ENCODE peak calls at places on chromosomes 16 and 17, in nine cellular contexts. U, G, W, S, F, O, H, T and D are unnamed samples.

GRCh38 chr17:64611374-64611773 is 50.7 kb downstream of the SMURF2 start:
- DNase-seq in U (no peak), G (no peak), W (no peak), S (no peak), F (no peak), O (no peak), H (no peak), T (no peak), D (no peak)

GRCh38 chr16:58306327-58306726 is 11.5 kb upstream of the PRSS54 start:
- DNase-seq in U (peak), G (no peak), W (no peak), S (peak), F (no peak), O (peak), H (peak), T (peak), D (peak)

GRCh38 chr16:727291-727977 is 528 bp downstream of the HAGHL start:
- DNase-seq in U (peak), G (no peak), W (no peak), S (no peak), F (no peak), O (no peak), H (no peak), T (no peak), D (no peak)

GRCh38 chr17:50572541-50572940 is 12.0 kb downstream of the CACNA1G start:
- DNase-seq in U (no peak), G (no peak), W (no peak), S (no peak), F (no peak), O (no peak), H (no peak), T (no peak), D (no peak)

GRCh38 chr17:67863624-67864247 is 38.4 kb downstream of the BPTF start:
- DNase-seq in U (no peak), G (no peak), W (no peak), S (no peak), F (no peak), O (no peak), H (no peak), T (no peak), D (no peak)

GRCh38 chr16:87956771-87957279 is 5.6 kb downstream of the BANP start:
- DNase-seq in U (no peak), G (no peak), W (no peak), S (no peak), F (no peak), O (no peak), H (peak), T (peak), D (no peak)

GRCh38 chr16:69406780-69407331 is 17.6 kb upstream of the CYB5B start:
- DNase-seq in U (no peak), G (no peak), W (no peak), S (no peak), F (no peak), O (no peak), H (no peak), T (peak), D (no peak)

GRCh38 chr17:82594571-82594970 is 53.7 kb downstream of the WDR45B start:
- DNase-seq in U (no peak), G (no peak), W (no peak), S (no peak), F (no peak), O (no peak), H (no peak), T (no peak), D (no peak)

GRCh38 chr17:51056813-51057510 is 63.7 kb downstream of the SPAG9 start:
- DNase-seq in U (no peak), G (no peak), W (peak), S (no peak), F (peak), O (peak), H (peak), T (peak), D (peak)

GRCh38 chr16:19167710-19168172 is 299 bp upstream of the SYT17 start:
- DNase-seq in U (peak), G (peak), W (no peak), S (peak), F (peak), O (peak), H (peak), T (peak), D (peak)

GRCh38 chr17:4498461-4499397 is at the start of gene SPNS2:
- DNase-seq in U (peak), G (peak), W (no peak), S (peak), F (peak), O (peak), H (peak), T (peak), D (peak)

GRCh38 chr17:50344712-50345380 is 1.1 kb upstream of the XYLT2 start:
- DNase-seq in U (no peak), G (no peak), W (no peak), S (peak), F (no peak), O (no peak), H (no peak), T (no peak), D (no peak)

GRCh38 chr16:79874391-79874790 is 273.9 kb upstream of the MAF start:
- DNase-seq in U (peak), G (no peak), W (no peak), S (no peak), F (no peak), O (peak), H (no peak), T (peak), D (no peak)

GRCh38 chr16:52729731-52730130 is 182.8 kb upstream of the TOX3 start:
- DNase-seq in U (no peak), G (no peak), W (no peak), S (no peak), F (no peak), O (no peak), H (no peak), T (no peak), D (no peak)

GRCh38 chr17:9899280-9900018 is 5.6 kb downstream of the RCVRN start:
- DNase-seq in U (no peak), G (no peak), W (no peak), S (no peak), F (peak), O (no peak), H (no peak), T (no peak), D (no peak)

GRCh38 chr16:88548131-88548874 is 21.9 kb upstream of the ZC3H18 start:
- DNase-seq in U (no peak), G (no peak), W (no peak), S (no peak), F (no peak), O (no peak), H (no peak), T (no peak), D (no peak)

GRCh38 chr17:71902931-71903506 is 217.8 kb upstream of the SOX9 start:
- DNase-seq in U (no peak), G (no peak), W (no peak), S (no peak), F (no peak), O (no peak), H (peak), T (peak), D (no peak)

GRCh38 chr16:12290868-12291267 is 314.3 kb downstream of the SNX29 start:
- DNase-seq in U (no peak), G (no peak), W (no peak), S (no peak), F (no peak), O (no peak), H (no peak), T (no peak), D (no peak)

GRCh38 chr17:9331512-9332163 is 244.0 kb downstream of the STX8 start:
- DNase-seq in U (no peak), G (no peak), W (no peak), S (no peak), F (no peak), O (no peak), H (no peak), T (no peak), D (no peak)

GRCh38 chr17:27746881-27747280 is 53.4 kb downstream of the NOS2 start:
- DNase-seq in U (no peak), G (no peak), W (no peak), S (no peak), F (no peak), O (no peak), H (no peak), T (no peak), D (no peak)

GRCh38 chr17:40107266-40107980 is 7.0 kb upstream of the NR1D1 start:
- DNase-seq in U (no peak), G (peak), W (no peak), S (no peak), F (peak), O (no peak), H (peak), T (no peak), D (no peak)

GRCh38 chr17:50865868-50866260 is 290 bp downstream of the TOB1 start:
- DNase-seq in U (no peak), G (no peak), W (no peak), S (no peak), F (no peak), O (no peak), H (no peak), T (no peak), D (no peak)

GRCh38 chr17:65093930-65094329 is 37.4 kb upstream of the GNA13 start:
- DNase-seq in U (no peak), G (no peak), W (no peak), S (no peak), F (no peak), O (no peak), H (no peak), T (no peak), D (no peak)

GRCh38 chr16:85227924-85228462 is 115.7 kb upstream of the CIBAR2 start:
- DNase-seq in U (no peak), G (no peak), W (no peak), S (no peak), F (peak), O (no peak), H (peak), T (peak), D (no peak)

GRCh38 chr16:86663691-86664517 is 85.6 kb downstream of the FOXL1 start:
- DNase-seq in U (no peak), G (no peak), W (no peak), S (no peak), F (no peak), O (peak), H (peak), T (peak), D (peak)

GRCh38 chr16:50821586-50821985 is 79.7 kb downstream of the CYLD start:
- DNase-seq in U (no peak), G (no peak), W (no peak), S (no peak), F (no peak), O (no peak), H (no peak), T (peak), D (peak)
- TF ChIP-seq CTCF in U (no peak), G (no peak), W (peak), S (no peak), F (no peak), O (peak), H (peak), T (peak), D (peak)

GRCh38 chr17:15944720-15945492 is at the start of gene ADORA2B:
- DNase-seq in U (peak), G (peak), W (no peak), S (peak), F (peak), O (peak), H (peak), T (peak), D (peak)
- TF ChIP-seq CTCF in U (peak), G (peak), W (peak), S (peak), F (no peak), O (peak), H (peak), T (peak), D (peak)

GRCh38 chr16:17416461-17417221 is 54.1 kb downstream of the XYLT1 start:
- DNase-seq in U (peak), G (no peak), W (no peak), S (no peak), F (no peak), O (no peak), H (peak), T (no peak), D (no peak)
- TF ChIP-seq CTCF in U (no peak), G (peak), W (peak), S (no peak), F (peak), O (no peak), H (peak), T (no peak), D (no peak)

DNA sequence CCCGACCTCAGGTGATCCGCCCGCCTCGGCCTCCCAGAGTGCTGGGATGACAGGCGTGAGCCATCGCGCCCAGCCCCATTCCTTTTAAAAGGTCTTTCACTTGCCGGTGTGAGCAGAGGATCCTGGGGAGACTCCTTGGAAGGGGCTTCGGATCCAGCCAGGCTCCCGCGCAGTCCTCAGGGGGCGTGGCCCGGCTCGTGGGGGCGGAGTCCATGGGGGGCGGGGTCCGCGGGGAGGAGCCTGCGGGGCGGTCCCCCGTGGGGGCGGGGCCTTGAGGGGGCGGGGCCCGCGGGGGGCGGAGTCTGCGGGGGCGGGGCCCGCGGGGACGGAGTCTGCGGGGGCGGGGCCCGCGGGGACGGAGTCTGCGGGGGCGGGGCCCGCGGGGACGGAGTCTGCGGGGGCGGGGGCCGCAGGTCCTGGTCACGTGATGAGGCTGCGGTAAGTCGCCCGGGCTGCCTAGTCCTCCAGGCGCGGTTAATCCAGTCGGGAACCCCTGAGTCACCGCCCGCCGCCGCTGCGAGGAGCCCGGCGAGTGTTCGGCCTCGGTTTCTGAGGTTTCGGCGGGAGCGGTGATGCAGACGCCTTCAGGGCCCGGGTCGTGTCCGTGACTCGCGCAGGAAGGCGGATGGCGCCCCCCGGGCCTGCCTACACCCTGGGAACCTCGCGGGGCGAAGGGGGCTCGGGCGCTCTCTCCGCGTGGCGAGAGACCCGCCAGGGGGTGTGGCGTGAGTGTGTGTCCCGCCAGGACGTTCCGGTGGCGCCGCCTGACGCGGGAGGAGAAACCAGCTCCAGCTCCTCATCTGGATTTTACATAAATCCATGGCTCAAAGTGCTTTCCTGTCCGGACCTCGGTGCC is 23.6 kb upstream of the ABR start:
- DNase-seq in U (peak), G (peak), W (no peak), S (peak), F (peak), O (peak), H (peak), T (peak), D (no peak)
- TF ChIP-seq CTCF in U (no peak), G (no peak), W (peak), S (no peak), F (no peak), O (no peak), H (no peak), T (no peak), D (no peak)

DNA sequence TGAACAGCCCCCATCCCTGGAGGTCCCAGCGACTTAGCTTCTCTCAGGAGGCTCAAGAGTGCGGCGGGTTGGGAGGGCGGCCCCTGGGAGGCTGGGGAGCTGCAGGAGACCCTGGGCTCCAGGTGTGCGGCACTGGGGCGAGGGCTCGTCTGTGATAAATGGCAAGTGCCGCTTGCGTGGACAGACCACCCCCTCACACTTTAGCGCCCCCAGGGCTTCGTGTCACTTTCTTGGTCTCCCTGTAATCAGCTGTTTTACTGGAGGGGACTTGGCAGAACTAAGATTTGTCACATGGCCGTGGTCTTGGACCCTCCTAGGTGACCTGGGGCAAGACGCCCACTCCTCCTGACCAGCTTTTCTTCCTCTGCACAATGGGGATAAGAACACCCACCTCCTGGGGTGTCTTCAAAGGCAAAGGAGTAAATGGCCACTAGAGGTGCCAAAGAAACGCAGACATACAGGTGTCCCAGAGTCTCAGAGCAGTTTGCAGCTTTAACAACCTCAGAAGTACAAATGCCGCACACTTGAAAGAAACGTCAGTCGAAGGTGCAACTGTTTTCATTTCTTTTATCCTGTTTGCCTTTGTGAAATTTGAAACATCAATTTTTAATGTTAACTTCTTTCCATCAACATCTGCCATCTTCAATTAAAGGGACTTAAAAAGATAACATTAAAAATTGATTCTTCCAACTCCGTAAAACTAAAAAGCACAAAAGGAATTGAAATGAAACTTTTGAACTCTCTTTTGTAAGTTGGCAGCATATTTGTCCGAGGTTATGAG is 946 bp downstream of the OSGIN1 start:
- DNase-seq in U (no peak), G (no peak), W (no peak), S (no peak), F (no peak), O (peak), H (peak), T (peak), D (peak)
- TF ChIP-seq CTCF in U (peak), G (peak), W (peak), S (no peak), F (no peak), O (peak), H (peak), T (peak), D (peak)

DNA sequence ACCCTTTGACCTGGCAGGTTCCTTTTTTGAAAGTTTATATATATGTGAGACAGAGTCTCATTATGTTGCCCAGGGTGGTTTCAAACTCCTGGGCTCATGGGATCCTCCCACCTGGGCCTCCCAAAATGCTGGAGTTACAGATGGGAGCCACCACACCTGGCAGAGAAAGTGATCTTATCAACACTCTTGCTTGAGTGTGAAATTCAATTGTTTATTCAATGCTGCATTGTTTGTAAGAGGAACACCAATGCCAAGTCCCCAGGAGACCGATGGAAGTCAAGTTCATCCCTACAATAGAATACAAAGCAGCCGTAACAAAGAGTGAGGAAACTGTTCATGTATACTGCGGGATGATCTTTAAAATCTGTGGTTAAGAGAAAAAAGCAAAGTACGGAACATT is 52.4 kb downstream of the ABCC1 start:
- DNase-seq in U (no peak), G (no peak), W (no peak), S (no peak), F (no peak), O (no peak), H (no peak), T (no peak), D (no peak)
- TF ChIP-seq CTCF in U (no peak), G (no peak), W (no peak), S (no peak), F (no peak), O (no peak), H (no peak), T (no peak), D (no peak)

DNA sequence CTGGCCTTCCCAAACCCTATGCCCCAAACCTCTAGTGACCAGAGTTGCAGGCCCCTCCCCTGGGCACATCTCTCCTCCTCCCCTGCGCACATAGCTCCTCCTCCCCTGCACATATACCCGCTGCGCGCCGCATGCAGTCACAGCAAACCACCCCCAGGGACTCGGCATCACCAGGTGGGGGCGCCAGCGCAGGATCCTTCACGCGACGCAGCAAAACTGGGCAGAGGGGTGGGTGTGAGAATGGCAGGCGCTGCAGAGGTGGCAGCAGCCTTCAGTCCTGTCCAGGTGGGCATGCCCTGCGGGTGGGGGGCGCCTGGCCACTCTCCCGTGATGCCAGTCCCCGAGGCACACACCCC is 5.6 kb downstream of the CORO6 start:
- DNase-seq in U (peak), G (peak), W (no peak), S (peak), F (peak), O (no peak), H (peak), T (peak), D (peak)
- TF ChIP-seq CTCF in U (peak), G (peak), W (peak), S (peak), F (no peak), O (peak), H (peak), T (peak), D (peak)

GRCh38 chr17:81537343-81537855 is 9.2 kb downstream of the FSCN2 start:
- DNase-seq in U (peak), G (no peak), W (no peak), S (peak), F (no peak), O (no peak), H (peak), T (no peak), D (peak)
- TF ChIP-seq CTCF in U (peak), G (peak), W (peak), S (peak), F (no peak), O (peak), H (peak), T (peak), D (peak)

GRCh38 chr16:67393111-67393789 is at the start of gene TPPP3:
- DNase-seq in U (peak), G (peak), W (peak), S (peak), F (peak), O (peak), H (peak), T (peak), D (peak)
- TF ChIP-seq CTCF in U (peak), G (peak), W (peak), S (peak), F (peak), O (peak), H (peak), T (peak), D (peak)

GRCh38 chr17:76085066-76085730 is 6.2 kb downstream of the ZACN start:
- DNase-seq in U (no peak), G (no peak), W (no peak), S (no peak), F (no peak), O (no peak), H (no peak), T (no peak), D (no peak)
- TF ChIP-seq CTCF in U (no peak), G (no peak), W (no peak), S (no peak), F (no peak), O (no peak), H (no peak), T (no peak), D (no peak)